ENCODE peak calls at places on chromosomes 7 and 10, in six cellular contexts. F is HepG2, K is SK-N-SH, Z is sigmoid colon, J is esophagus muscularis mucosa, T is transverse colon. O is an unnamed sample.

GRCh38 chr7:103888603-103889153 is 100.8 kb downstream of the RELN start:
- DNase-seq in J (no peak), F (no peak), K (no peak), Z (no peak), T (no peak), O (no peak)

GRCh38 chr7:56046728-56047445 is 4.4 kb downstream of the PSPH start:
- DNase-seq in K (no peak), T (no peak), Z (no peak), J (no peak), F (peak; percentile 35), O (no peak)

GRCh38 chr10:12484945-12485805 is 135.8 kb downstream of the CAMK1D start:
- DNase-seq in K (no peak), Z (no peak), J (no peak), F (peak; percentile 13), T (peak; percentile 53), O (no peak)

GRCh38 chr10:75495434-75496190 is 64.2 kb downstream of the LRMDA start:
- DNase-seq in F (peak; percentile 84), J (no peak), Z (no peak), K (no peak), T (no peak), O (no peak)

GRCh38 chr7:55439627-55440026 is 74.5 kb downstream of the LANCL2 start:
- DNase-seq in J (no peak), K (peak; percentile 72), T (no peak), Z (no peak), F (no peak), O (no peak)

GRCh38 chr7:68246189-68246633 is 1249.6 kb downstream of the TYW1 start:
- DNase-seq in Z (no peak), J (no peak), F (no peak), K (no peak), T (no peak), O (no peak)

GRCh38 chr10:43689955-43690771 is 41.5 kb upstream of the ZNF32 start:
- DNase-seq in F (peak; percentile 27), J (peak; percentile 93), T (peak; percentile 86), Z (peak; percentile 91), K (peak; percentile 96), O (peak; percentile 88)

GRCh38 chr7:12638851-12639467 is 48.5 kb upstream of the ARL4A start:
- DNase-seq in J (no peak), Z (no peak), T (no peak), K (peak; percentile 39), F (peak; percentile 43), O (no peak)

GRCh38 chr10:89515031-89515841 is 20.2 kb downstream of the SLC16A12 start:
- DNase-seq in K (no peak), T (no peak), Z (no peak), J (no peak), F (no peak), O (no peak)

GRCh38 chr10:102300289-102300843 is 55.0 kb downstream of the GBF1 start:
- DNase-seq in J (no peak), F (peak; percentile 8), Z (no peak), K (no peak), T (no peak), O (no peak)

GRCh38 chr7:13411641-13412040 is 577.8 kb downstream of the ETV1 start:
- DNase-seq in K (no peak), F (no peak), T (no peak), J (no peak), Z (no peak), O (no peak)

GRCh38 chr7:103445228-103446020 is 583 bp downstream of the SLC26A5 start:
- DNase-seq in F (no peak), K (peak; percentile 86), Z (no peak), T (no peak), J (no peak), O (no peak)

DNA sequence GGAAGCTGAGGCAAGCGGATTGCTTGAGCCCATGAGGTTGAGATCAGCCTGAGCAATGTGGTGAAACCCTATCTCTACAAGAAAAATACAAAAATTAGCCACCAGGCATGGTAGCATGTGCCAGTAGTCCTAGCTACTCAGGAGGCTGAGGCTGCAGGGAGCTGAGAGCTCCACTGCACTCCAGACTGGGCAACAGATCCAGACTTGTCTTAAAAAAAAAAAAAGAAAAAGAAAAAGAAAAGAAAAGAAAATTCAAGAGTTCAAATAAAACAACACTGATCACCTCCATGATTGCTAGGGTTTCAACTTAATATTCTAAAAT is 34.4 kb downstream of the RTKN2 start:
- DNase-seq in T (no peak), F (no peak), Z (no peak), J (no peak), K (no peak), O (no peak)
- TF ChIP-seq POLR2AphosphoS5 in T (no peak), F (no peak), Z (no peak), J (no peak), K (no peak), O (no peak)

GRCh38 chr7:131952365-131952764 is 395.9 kb upstream of the PODXL start:
- DNase-seq in Z (no peak), T (no peak), F (no peak), K (no peak), J (no peak), O (no peak)

GRCh38 chr7:131950758-131951157 is 394.3 kb upstream of the PODXL start:
- DNase-seq in J (no peak), Z (no peak), T (no peak), K (no peak), F (no peak), O (no peak)

GRCh38 chr7:131947661-131948060 is 391.2 kb upstream of the PODXL start:
- DNase-seq in Z (no peak), F (no peak), T (no peak), K (no peak), J (no peak), O (no peak)

GRCh38 chr7:131948434-131949053 is 392.1 kb upstream of the PODXL start:
- DNase-seq in K (no peak), T (peak; percentile 52), F (peak; percentile 13), Z (no peak), J (no peak), O (no peak)

GRCh38 chr7:131949659-131950058 is 393.2 kb upstream of the PODXL start:
- DNase-seq in J (no peak), Z (no peak), K (no peak), T (no peak), F (no peak), O (no peak)
- H3K4me1 ChIP-seq in J (peaks cover 62% of the 10 kb centered on the region), Z (peaks cover 15% of the 10 kb centered on the region), K (peaks cover 36% of the 10 kb centered on the region), T (peaks cover 21% of the 10 kb centered on the region), F (peaks cover 31% of the 10 kb centered on the region), O (peaks cover 34% of the 10 kb centered on the region)

DNA sequence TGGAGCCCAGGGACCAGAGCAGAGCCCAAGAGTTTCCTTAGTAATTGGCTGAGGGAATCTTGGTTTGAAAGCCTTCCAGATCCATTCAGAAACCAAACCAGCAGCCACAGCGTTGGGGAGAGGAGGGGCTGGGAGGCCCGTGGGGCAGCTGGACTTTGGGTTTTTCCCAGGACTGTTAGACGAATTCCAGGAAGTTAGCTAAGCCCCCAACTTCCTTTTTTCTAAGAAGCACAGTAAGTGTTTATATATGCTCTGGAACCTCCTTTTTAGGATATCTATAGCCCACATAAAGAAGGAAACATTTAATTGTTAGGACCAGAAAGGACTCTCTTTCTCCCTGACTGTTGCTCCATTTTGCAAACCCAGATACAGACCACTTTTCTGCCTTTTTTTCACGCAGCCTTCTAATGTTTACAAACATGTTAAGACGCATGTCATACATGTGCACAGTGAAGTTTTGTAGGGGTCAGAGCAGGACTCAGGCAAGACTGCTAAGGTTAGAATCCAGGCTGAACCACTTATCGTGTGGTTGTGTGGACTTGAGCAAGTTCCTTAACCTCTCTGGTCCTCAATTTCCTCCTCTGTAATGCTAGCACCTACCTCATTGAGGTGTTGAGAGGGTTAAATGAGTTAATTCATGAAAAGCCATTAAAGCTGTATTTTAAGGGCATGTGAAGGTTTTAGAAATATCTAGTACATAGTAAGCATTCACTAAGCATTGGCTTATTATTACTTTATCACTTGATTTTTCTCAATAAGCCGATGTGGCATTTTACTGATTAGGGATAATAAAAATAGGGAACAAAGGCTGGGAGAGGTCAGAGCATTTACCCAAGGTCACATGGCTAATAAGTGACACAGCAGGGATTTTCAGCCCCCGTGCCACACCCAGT is 42.4 kb downstream of the TBATA start:
- DNase-seq in J (no peak), F (peak; percentile 57), T (peak; percentile 36), K (no peak), Z (no peak), O (no peak)
- TF ChIP-seq EP300 in J (no peak), F (no peak), T (no peak), K (no peak), Z (no peak), O (no peak)

GRCh38 chr10:86234102-86234501 is 132.5 kb downstream of the GRID1 start:
- DNase-seq in J (no peak), F (no peak), Z (no peak), T (no peak), K (no peak), O (no peak)
- TF ChIP-seq POLR2AphosphoS5 in J (no peak), F (no peak), Z (no peak), T (no peak), K (no peak), O (no peak)

GRCh38 chr7:18530224-18531179 is 35.0 kb downstream of the HDAC9 start:
- DNase-seq in T (no peak), F (no peak), J (no peak), Z (no peak), K (no peak), O (no peak)

GRCh38 chr7:18532813-18533212 is 37.3 kb downstream of the HDAC9 start:
- DNase-seq in K (no peak), Z (no peak), J (no peak), T (no peak), F (no peak), O (no peak)

GRCh38 chr7:18531539-18531938 is 36.0 kb downstream of the HDAC9 start:
- DNase-seq in K (no peak), J (no peak), F (no peak), Z (no peak), T (no peak), O (no peak)

GRCh38 chr7:18535811-18536413 is 40.4 kb downstream of the HDAC9 start:
- DNase-seq in K (no peak), F (no peak), Z (no peak), T (no peak), J (no peak), O (no peak)

GRCh38 chr7:18534481-18534880 is 38.9 kb downstream of the HDAC9 start:
- DNase-seq in J (no peak), T (no peak), K (no peak), F (no peak), Z (no peak), O (no peak)
- H3K4me1 ChIP-seq in J (no peaks in the 10 kb centered on the region), T (no peaks in the 10 kb centered on the region), K (peaks cover 23% of the 10 kb centered on the region), F (no peaks in the 10 kb centered on the region), Z (no peaks in the 10 kb centered on the region), O (no peaks in the 10 kb centered on the region)

GRCh38 chr10:95333997-95334792 is 43.4 kb upstream of the PDLIM1 start:
- DNase-seq in F (no peak), Z (peak; percentile 88), J (no peak), T (peak; percentile 57), K (no peak), O (no peak)
- TF ChIP-seq EP300 in F (no peak), Z (peak; percentile 64), J (peak; percentile 74), T (peak; percentile 54), K (no peak), O (no peak)

GRCh38 chr10:99913831-99914235 is 95.9 kb downstream of the DNMBP start:
- DNase-seq in J (no peak), F (no peak), Z (no peak), T (peak; percentile 63), K (no peak), O (no peak)
- TF ChIP-seq POLR2AphosphoS5 in J (no peak), F (no peak), Z (no peak), T (no peak), K (no peak), O (no peak)

O was measured in suprapubic skin.